ENCODE peak calls at places on chromosomes 4 and X, in eight cellular contexts. One of them, this sample, is unnamed.
A peak's percentile ranks its signal among the peaks of the same experiment; 100 is the strongest.

GRCh38 chrX:68365356-68365755 is 67.9 kb downstream of the OPHN1 start:
- DNase-seq in fibroblast of lung: peak; percentile 58
- DNase-seq in H7: no peak
- DNase-seq in lower leg skin: no peak
- DNase-seq in mesenchymal stem cell: peak; percentile 59
- DNase-seq in naive thymus-derived CD4-positive, alpha-beta T cell: no peak
- DNase-seq in astrocyte of the spinal cord: no peak
- DNase-seq in cardiac fibroblast: peak; percentile 34
- DNase-seq in this sample: peak; percentile 25

GRCh38 chr4:7238300-7238960 is 46.1 kb downstream of the SORCS2 start:
- DNase-seq in fibroblast of lung: no peak
- DNase-seq in H7: peak; percentile 85
- DNase-seq in lower leg skin: no peak
- DNase-seq in mesenchymal stem cell: no peak
- DNase-seq in naive thymus-derived CD4-positive, alpha-beta T cell: no peak
- DNase-seq in astrocyte of the spinal cord: no peak
- DNase-seq in cardiac fibroblast: no peak
- DNase-seq in this sample: no peak

GRCh38 chr4:83010522-83011318 is at the start of gene LIN54:
- DNase-seq in fibroblast of lung: peak; percentile 72
- DNase-seq in H7: peak; percentile 85
- DNase-seq in lower leg skin: peak; percentile 74
- DNase-seq in mesenchymal stem cell: peak; percentile 89
- DNase-seq in naive thymus-derived CD4-positive, alpha-beta T cell: peak; percentile 89
- DNase-seq in astrocyte of the spinal cord: peak; percentile 79
- DNase-seq in cardiac fibroblast: peak; percentile 83
- DNase-seq in this sample: no peak

GRCh38 chr4:121057466-121057911 is 14.8 kb downstream of the NDNF start:
- DNase-seq in fibroblast of lung: no peak
- DNase-seq in H7: no peak
- DNase-seq in lower leg skin: no peak
- DNase-seq in mesenchymal stem cell: peak; percentile 53
- DNase-seq in naive thymus-derived CD4-positive, alpha-beta T cell: no peak
- DNase-seq in astrocyte of the spinal cord: no peak
- DNase-seq in cardiac fibroblast: no peak
- DNase-seq in this sample: no peak

GRCh38 chrX:115023139-115023538 is 5.7 kb upstream of the IL13RA2 start:
- DNase-seq in fibroblast of lung: peak; percentile 63
- DNase-seq in H7: no peak
- DNase-seq in lower leg skin: no peak
- DNase-seq in mesenchymal stem cell: peak; percentile 69
- DNase-seq in naive thymus-derived CD4-positive, alpha-beta T cell: no peak
- DNase-seq in astrocyte of the spinal cord: peak; percentile 70
- DNase-seq in cardiac fibroblast: peak; percentile 72
- DNase-seq in this sample: peak; percentile 52

GRCh38 chr4:94732358-94732698 is 25.4 kb upstream of the BMPR1B start:
- DNase-seq in fibroblast of lung: no peak
- DNase-seq in H7: no peak
- DNase-seq in lower leg skin: no peak
- DNase-seq in mesenchymal stem cell: no peak
- DNase-seq in naive thymus-derived CD4-positive, alpha-beta T cell: no peak
- DNase-seq in astrocyte of the spinal cord: no peak
- DNase-seq in cardiac fibroblast: no peak
- DNase-seq in this sample: no peak

GRCh38 chr4:76781698-76782595 is 116.0 kb downstream of the SOWAHB start:
- DNase-seq in fibroblast of lung: peak; percentile 95
- DNase-seq in H7: no peak
- DNase-seq in lower leg skin: no peak
- DNase-seq in mesenchymal stem cell: peak; percentile 99
- DNase-seq in naive thymus-derived CD4-positive, alpha-beta T cell: no peak
- DNase-seq in astrocyte of the spinal cord: peak; percentile 97
- DNase-seq in cardiac fibroblast: peak; percentile 99
- DNase-seq in this sample: peak; percentile 94

GRCh38 chr4:1309261-1310010 is 19.7 kb downstream of the MAEA start:
- DNase-seq in fibroblast of lung: peak; percentile 93
- DNase-seq in H7: peak; percentile 100
- DNase-seq in lower leg skin: peak; percentile 84
- DNase-seq in mesenchymal stem cell: peak; percentile 96
- DNase-seq in naive thymus-derived CD4-positive, alpha-beta T cell: no peak
- DNase-seq in astrocyte of the spinal cord: peak; percentile 91
- DNase-seq in cardiac fibroblast: peak; percentile 90
- DNase-seq in this sample: peak; percentile 87

GRCh38 chrX:106917830-106918500 is 2.2 kb upstream of the CLDN2 start:
- DNase-seq in fibroblast of lung: peak; percentile 55
- DNase-seq in H7: no peak
- DNase-seq in lower leg skin: no peak
- DNase-seq in mesenchymal stem cell: peak; percentile 20
- DNase-seq in naive thymus-derived CD4-positive, alpha-beta T cell: peak; percentile 48
- DNase-seq in astrocyte of the spinal cord: peak; percentile 79
- DNase-seq in cardiac fibroblast: peak; percentile 76
- DNase-seq in this sample: peak; percentile 68

GRCh38 chrX:72382199-72382590 is 76.5 kb upstream of the CITED1 start:
- DNase-seq in fibroblast of lung: no peak
- DNase-seq in H7: no peak
- DNase-seq in lower leg skin: no peak
- DNase-seq in mesenchymal stem cell: no peak
- DNase-seq in naive thymus-derived CD4-positive, alpha-beta T cell: no peak
- DNase-seq in astrocyte of the spinal cord: no peak
- DNase-seq in cardiac fibroblast: no peak
- DNase-seq in this sample: no peak

GRCh38 chrX:53211391-53211978 is 13.5 kb downstream of the KDM5C start:
- DNase-seq in fibroblast of lung: no peak
- DNase-seq in H7: no peak
- DNase-seq in lower leg skin: no peak
- DNase-seq in mesenchymal stem cell: no peak
- DNase-seq in naive thymus-derived CD4-positive, alpha-beta T cell: no peak
- DNase-seq in astrocyte of the spinal cord: no peak
- DNase-seq in cardiac fibroblast: peak; percentile 39
- DNase-seq in this sample: no peak

GRCh38 chr4:1405636-1406415 is 416 bp downstream of the NKX1-1 start:
- DNase-seq in fibroblast of lung: no peak
- DNase-seq in H7: peak; percentile 80
- DNase-seq in lower leg skin: no peak
- DNase-seq in mesenchymal stem cell: no peak
- DNase-seq in naive thymus-derived CD4-positive, alpha-beta T cell: no peak
- DNase-seq in astrocyte of the spinal cord: no peak
- DNase-seq in cardiac fibroblast: no peak
- DNase-seq in this sample: no peak

GRCh38 chr4:26330186-26330787 is 9.5 kb downstream of the RBPJ start:
- DNase-seq in fibroblast of lung: peak; percentile 73
- DNase-seq in H7: peak; percentile 43
- DNase-seq in lower leg skin: no peak
- DNase-seq in mesenchymal stem cell: peak; percentile 74
- DNase-seq in naive thymus-derived CD4-positive, alpha-beta T cell: peak; percentile 50
- DNase-seq in astrocyte of the spinal cord: peak; percentile 79
- DNase-seq in cardiac fibroblast: peak; percentile 79
- DNase-seq in this sample: no peak

GRCh38 chr4:67934628-67935027 is 28.7 kb downstream of the TMPRSS11A start:
- DNase-seq in fibroblast of lung: no peak
- DNase-seq in H7: no peak
- DNase-seq in lower leg skin: no peak
- DNase-seq in mesenchymal stem cell: no peak
- DNase-seq in naive thymus-derived CD4-positive, alpha-beta T cell: no peak
- DNase-seq in astrocyte of the spinal cord: no peak
- DNase-seq in cardiac fibroblast: no peak
- DNase-seq in this sample: no peak

GRCh38 chrX:153879741-153880439 is 6.1 kb downstream of the L1CAM start:
- DNase-seq in fibroblast of lung: no peak
- DNase-seq in H7: peak; percentile 52
- DNase-seq in lower leg skin: no peak
- DNase-seq in mesenchymal stem cell: no peak
- DNase-seq in naive thymus-derived CD4-positive, alpha-beta T cell: no peak
- DNase-seq in astrocyte of the spinal cord: no peak
- DNase-seq in cardiac fibroblast: no peak
- DNase-seq in this sample: no peak

GRCh38 chrX:153878285-153878779 is 7.6 kb downstream of the L1CAM start:
- DNase-seq in fibroblast of lung: no peak
- DNase-seq in H7: peak; percentile 38
- DNase-seq in lower leg skin: no peak
- DNase-seq in mesenchymal stem cell: no peak
- DNase-seq in naive thymus-derived CD4-positive, alpha-beta T cell: no peak
- DNase-seq in astrocyte of the spinal cord: no peak
- DNase-seq in cardiac fibroblast: no peak
- DNase-seq in this sample: no peak

GRCh38 chrX:153880440-153880815 is 5.5 kb downstream of the L1CAM start:
- DNase-seq in fibroblast of lung: no peak
- DNase-seq in H7: no peak
- DNase-seq in lower leg skin: no peak
- DNase-seq in mesenchymal stem cell: no peak
- DNase-seq in naive thymus-derived CD4-positive, alpha-beta T cell: no peak
- DNase-seq in astrocyte of the spinal cord: no peak
- DNase-seq in cardiac fibroblast: no peak
- DNase-seq in this sample: no peak

GRCh38 chrX:153877571-153878261 is 8.3 kb downstream of the L1CAM start:
- DNase-seq in fibroblast of lung: no peak
- DNase-seq in H7: no peak
- DNase-seq in lower leg skin: no peak
- DNase-seq in mesenchymal stem cell: no peak
- DNase-seq in naive thymus-derived CD4-positive, alpha-beta T cell: no peak
- DNase-seq in astrocyte of the spinal cord: no peak
- DNase-seq in cardiac fibroblast: no peak
- DNase-seq in this sample: no peak

GRCh38 chrX:153878969-153879653 is 6.9 kb downstream of the L1CAM start:
- DNase-seq in fibroblast of lung: no peak
- DNase-seq in H7: peak; percentile 76
- DNase-seq in lower leg skin: no peak
- DNase-seq in mesenchymal stem cell: no peak
- DNase-seq in naive thymus-derived CD4-positive, alpha-beta T cell: no peak
- DNase-seq in astrocyte of the spinal cord: no peak
- DNase-seq in cardiac fibroblast: no peak
- DNase-seq in this sample: no peak
- H3K4me3 ChIP-seq in fibroblast of lung: no peak overlapping the region
- H3K4me3 ChIP-seq in H7: peak overlapping the region; percentile 27
- H3K4me3 ChIP-seq in lower leg skin: no peak overlapping the region
- H3K4me3 ChIP-seq in mesenchymal stem cell: no peak overlapping the region
- H3K4me3 ChIP-seq in naive thymus-derived CD4-positive, alpha-beta T cell: no peak overlapping the region
- H3K4me3 ChIP-seq in astrocyte of the spinal cord: no peak overlapping the region
- H3K4me3 ChIP-seq in cardiac fibroblast: no peak overlapping the region
- H3K4me3 ChIP-seq in this sample: no peak overlapping the region

DNA sequence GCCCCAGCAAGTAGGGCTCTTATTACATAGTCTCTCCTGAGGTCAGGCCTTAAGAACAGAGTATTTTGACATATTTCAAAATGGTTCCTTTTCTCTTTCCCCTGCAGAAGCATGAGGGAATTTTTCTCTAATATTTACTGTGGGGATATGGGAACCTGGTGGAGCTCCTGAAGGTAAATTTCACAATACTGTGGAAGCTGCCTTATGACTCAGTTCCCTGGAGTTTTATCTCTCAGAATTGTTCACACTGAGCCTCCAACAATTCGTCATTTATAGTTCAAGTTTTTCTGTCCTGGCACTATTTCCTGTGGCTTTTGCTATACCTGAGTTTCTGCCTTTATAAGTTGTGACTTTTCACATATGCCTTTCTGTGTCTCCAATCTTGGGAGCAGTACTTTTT is 607.2 kb upstream of the NDST4 start:
- DNase-seq in fibroblast of lung: no peak
- DNase-seq in H7: no peak
- DNase-seq in lower leg skin: no peak
- DNase-seq in mesenchymal stem cell: no peak
- DNase-seq in naive thymus-derived CD4-positive, alpha-beta T cell: no peak
- DNase-seq in astrocyte of the spinal cord: peak; percentile 2
- DNase-seq in cardiac fibroblast: no peak
- DNase-seq in this sample: peak; percentile 7
- H3K4me3 ChIP-seq in fibroblast of lung: no peak overlapping the region
- H3K4me3 ChIP-seq in H7: no peak overlapping the region
- H3K4me3 ChIP-seq in lower leg skin: no peak overlapping the region
- H3K4me3 ChIP-seq in mesenchymal stem cell: no peak overlapping the region
- H3K4me3 ChIP-seq in naive thymus-derived CD4-positive, alpha-beta T cell: no peak overlapping the region
- H3K4me3 ChIP-seq in astrocyte of the spinal cord: no peak overlapping the region
- H3K4me3 ChIP-seq in cardiac fibroblast: no peak overlapping the region
- H3K4me3 ChIP-seq in this sample: no peak overlapping the region

GRCh38 chrX:10447577-10448214 is 172.7 kb downstream of the MID1 start:
- DNase-seq in fibroblast of lung: peak; percentile 25
- DNase-seq in H7: no peak
- DNase-seq in lower leg skin: no peak
- DNase-seq in mesenchymal stem cell: no peak
- DNase-seq in naive thymus-derived CD4-positive, alpha-beta T cell: no peak
- DNase-seq in astrocyte of the spinal cord: peak; percentile 11
- DNase-seq in cardiac fibroblast: peak; percentile 55
- DNase-seq in this sample: no peak
- H3K4me3 ChIP-seq in fibroblast of lung: no peak overlapping the region
- H3K4me3 ChIP-seq in H7: no peak overlapping the region
- H3K4me3 ChIP-seq in lower leg skin: no peak overlapping the region
- H3K4me3 ChIP-seq in mesenchymal stem cell: no peak overlapping the region
- H3K4me3 ChIP-seq in naive thymus-derived CD4-positive, alpha-beta T cell: no peak overlapping the region
- H3K4me3 ChIP-seq in astrocyte of the spinal cord: no peak overlapping the region
- H3K4me3 ChIP-seq in cardiac fibroblast: no peak overlapping the region
- H3K4me3 ChIP-seq in this sample: no peak overlapping the region

GRCh38 chr4:41215155-41215554 is 813 bp upstream of the APBB2 start:
- DNase-seq in fibroblast of lung: no peak
- DNase-seq in H7: no peak
- DNase-seq in lower leg skin: no peak
- DNase-seq in mesenchymal stem cell: peak; percentile 18
- DNase-seq in naive thymus-derived CD4-positive, alpha-beta T cell: no peak
- DNase-seq in astrocyte of the spinal cord: no peak
- DNase-seq in cardiac fibroblast: no peak
- DNase-seq in this sample: no peak

GRCh38 chr4:41217373-41217772 is 3.0 kb upstream of the APBB2 start:
- DNase-seq in fibroblast of lung: no peak
- DNase-seq in H7: no peak
- DNase-seq in lower leg skin: no peak
- DNase-seq in mesenchymal stem cell: no peak
- DNase-seq in naive thymus-derived CD4-positive, alpha-beta T cell: no peak
- DNase-seq in astrocyte of the spinal cord: no peak
- DNase-seq in cardiac fibroblast: no peak
- DNase-seq in this sample: no peak

GRCh38 chr4:41215969-41216293 is 1.6 kb upstream of the APBB2 start:
- DNase-seq in fibroblast of lung: no peak
- DNase-seq in H7: no peak
- DNase-seq in lower leg skin: no peak
- DNase-seq in mesenchymal stem cell: peak; percentile 37
- DNase-seq in naive thymus-derived CD4-positive, alpha-beta T cell: no peak
- DNase-seq in astrocyte of the spinal cord: no peak
- DNase-seq in cardiac fibroblast: no peak
- DNase-seq in this sample: no peak

GRCh38 chr4:41217020-41217333 is 2.6 kb upstream of the APBB2 start:
- DNase-seq in fibroblast of lung: no peak
- DNase-seq in H7: no peak
- DNase-seq in lower leg skin: no peak
- DNase-seq in mesenchymal stem cell: no peak
- DNase-seq in naive thymus-derived CD4-positive, alpha-beta T cell: no peak
- DNase-seq in astrocyte of the spinal cord: no peak
- DNase-seq in cardiac fibroblast: no peak
- DNase-seq in this sample: no peak

DNA sequence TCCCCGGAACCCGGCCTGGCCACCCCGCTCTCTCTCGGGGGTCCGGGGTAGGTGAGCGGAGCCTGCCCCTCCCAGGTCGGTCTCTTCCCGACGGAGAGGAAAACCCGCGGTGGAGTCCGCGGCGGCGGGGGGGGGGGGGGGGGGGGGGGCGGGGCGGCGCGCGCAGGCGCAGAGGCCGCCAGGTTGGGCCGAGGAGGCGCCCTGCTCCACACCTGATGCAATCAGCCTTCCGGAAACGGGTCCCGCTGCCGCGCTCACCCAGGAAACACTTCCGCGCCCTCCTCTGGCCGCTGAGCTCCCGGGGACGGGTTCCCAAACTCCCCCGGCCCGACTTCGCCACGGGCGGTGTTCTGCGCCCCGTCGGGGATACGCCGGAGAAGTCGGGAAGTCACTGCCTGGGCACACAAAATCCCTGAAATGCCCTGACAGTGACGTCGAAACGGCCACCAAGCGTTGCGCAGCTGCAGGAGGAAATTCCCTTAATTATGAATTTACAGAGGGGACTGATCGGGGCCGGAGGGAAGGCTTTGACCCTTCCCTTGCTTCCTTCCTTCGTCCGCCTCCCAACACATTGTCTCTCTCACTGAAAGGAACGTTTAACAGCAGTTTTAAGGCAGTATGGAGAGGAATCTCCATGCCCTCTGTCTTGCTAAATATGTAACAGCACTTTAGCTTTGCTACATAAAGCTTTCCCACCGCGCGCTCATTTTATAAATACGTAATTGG is 2.1 kb upstream of the APBB2 start:
- DNase-seq in fibroblast of lung: peak; percentile 76
- DNase-seq in H7: peak; percentile 95
- DNase-seq in lower leg skin: peak; percentile 37
- DNase-seq in mesenchymal stem cell: peak; percentile 83
- DNase-seq in naive thymus-derived CD4-positive, alpha-beta T cell: peak; percentile 16
- DNase-seq in astrocyte of the spinal cord: peak; percentile 75
- DNase-seq in cardiac fibroblast: peak; percentile 72
- DNase-seq in this sample: no peak
- H3K4me3 ChIP-seq in fibroblast of lung: peak overlapping the region; percentile 52
- H3K4me3 ChIP-seq in H7: peak overlapping the region; percentile 70
- H3K4me3 ChIP-seq in lower leg skin: peak overlapping the region; percentile 46
- H3K4me3 ChIP-seq in mesenchymal stem cell: peak overlapping the region; percentile 75
- H3K4me3 ChIP-seq in naive thymus-derived CD4-positive, alpha-beta T cell: peak overlapping the region; percentile 43
- H3K4me3 ChIP-seq in astrocyte of the spinal cord: peak overlapping the region; percentile 70
- H3K4me3 ChIP-seq in cardiac fibroblast: peak overlapping the region; percentile 64
- H3K4me3 ChIP-seq in this sample: peak overlapping the region; percentile 62

This sample was measured in skeletal muscle cell.